ENCODE peak calls at places on chromosome 3, in ten cellular contexts. S is esophagus muscularis mucosa; U is Calu3; G is nucleus accumbens; L is activated B cell treated with CpG ODN at 0.5 μM for 24 hours; I is putamen; D is naive thymus-derived CD4-positive, alpha-beta T cell; A is EH; F is globus pallidus; V is T1000. Z is an unnamed sample.

GRCh38 chr3:54902286-54902685 is 25.6 kb downstream of the LRTM1 start:
- DNase-seq in G (no peak), D (no peak), A (no peak), U (no peak), F (no peak), I (no peak), V (no peak), L (no peak), S (no peak), Z (peak)

GRCh38 chr3:106121491-106122289 is 252.9 kb upstream of the CBLB start:
- DNase-seq in A (no peak), I (no peak), U (no peak), D (no peak), L (no peak), V (no peak), F (no peak), S (no peak), G (no peak), Z (no peak)

GRCh38 chr3:53795176-53795575 is 51.0 kb downstream of the CHDH start:
- DNase-seq in U (no peak), A (peak), V (no peak), G (no peak), L (no peak), S (no peak), F (no peak), D (no peak), I (no peak), Z (no peak)

GRCh38 chr3:111831840-111832239 is 27.2 kb upstream of the PHLDB2 start:
- DNase-seq in D (no peak), V (no peak), I (no peak), U (no peak), S (peak), F (no peak), A (no peak), L (no peak), G (no peak), Z (peak)

GRCh38 chr3:51706021-51706485 is 815 bp upstream of the GRM2 start:
- DNase-seq in I (no peak), L (no peak), D (no peak), S (no peak), G (no peak), V (no peak), U (no peak), A (no peak), F (no peak), Z (no peak)

GRCh38 chr3:166190360-166190759 is 353.1 kb upstream of the BCHE start:
- DNase-seq in F (no peak), U (no peak), I (no peak), G (no peak), S (no peak), V (no peak), A (no peak), D (no peak), L (no peak), Z (no peak)

GRCh38 chr3:31957106-31957505 is 24.0 kb downstream of the OSBPL10 start:
- DNase-seq in S (peak), I (no peak), V (no peak), G (no peak), F (no peak), A (no peak), U (no peak), D (no peak), L (no peak), Z (peak)

GRCh38 chr3:11544413-11545181 is 99.1 kb downstream of the VGLL4 start:
- DNase-seq in G (no peak), L (no peak), D (no peak), I (no peak), F (no peak), V (no peak), S (no peak), A (peak), U (peak), Z (peak)

Z was measured in myocyte.